ENCODE peak calls at places on chromosomes 1 and 21, in seven cellular contexts. One of them, this sample, is unnamed.

GRCh38 chr1:210446479-210446878 is 117.8 kb downstream of the HHAT start:
- DNase-seq in head of caudate nucleus: peak; percentile 75
- DNase-seq in mesenchymal stem cell: peak; percentile 33
- DNase-seq in activated naive CD4-positive, alpha-beta T cell: peak; percentile 63
- DNase-seq in HT1080: peak; percentile 89
- DNase-seq in HEK293T: no peak
- DNase-seq in cardiac fibroblast: no peak
- DNase-seq in this sample: peak; percentile 30

GRCh38 chr1:230268371-230269170 is 157.6 kb downstream of the PGBD5 start:
- DNase-seq in head of caudate nucleus: no peak
- DNase-seq in mesenchymal stem cell: peak; percentile 86
- DNase-seq in activated naive CD4-positive, alpha-beta T cell: no peak
- DNase-seq in HT1080: peak; percentile 65
- DNase-seq in HEK293T: peak; percentile 92
- DNase-seq in cardiac fibroblast: peak; percentile 77
- DNase-seq in this sample: peak; percentile 81

GRCh38 chr21:17436626-17437111 is 76.2 kb upstream of the CXADR start:
- DNase-seq in head of caudate nucleus: no peak
- DNase-seq in mesenchymal stem cell: peak; percentile 2
- DNase-seq in activated naive CD4-positive, alpha-beta T cell: no peak
- DNase-seq in HT1080: no peak
- DNase-seq in HEK293T: peak; percentile 36
- DNase-seq in cardiac fibroblast: no peak
- DNase-seq in this sample: no peak

GRCh38 chr21:45533731-45534571 is 8.3 kb downstream of the SLC19A1 start:
- DNase-seq in head of caudate nucleus: peak; percentile 29
- DNase-seq in mesenchymal stem cell: no peak
- DNase-seq in activated naive CD4-positive, alpha-beta T cell: no peak
- DNase-seq in HT1080: no peak
- DNase-seq in HEK293T: no peak
- DNase-seq in cardiac fibroblast: no peak
- DNase-seq in this sample: no peak

GRCh38 chr1:43137445-43138052 is 34.5 kb downstream of the EBNA1BP2 start:
- DNase-seq in head of caudate nucleus: no peak
- DNase-seq in mesenchymal stem cell: no peak
- DNase-seq in activated naive CD4-positive, alpha-beta T cell: no peak
- DNase-seq in HT1080: no peak
- DNase-seq in HEK293T: no peak
- DNase-seq in cardiac fibroblast: peak; percentile 1
- DNase-seq in this sample: no peak

GRCh38 chr1:30378991-30379581 is 344.3 kb downstream of the MATN1 start:
- DNase-seq in head of caudate nucleus: no peak
- DNase-seq in mesenchymal stem cell: peak; percentile 1
- DNase-seq in activated naive CD4-positive, alpha-beta T cell: no peak
- DNase-seq in HT1080: peak; percentile 73
- DNase-seq in HEK293T: no peak
- DNase-seq in cardiac fibroblast: peak; percentile 43
- DNase-seq in this sample: no peak

GRCh38 chr1:212346586-212346985 is 61.4 kb downstream of the PPP2R5A start:
- DNase-seq in head of caudate nucleus: no peak
- DNase-seq in mesenchymal stem cell: no peak
- DNase-seq in activated naive CD4-positive, alpha-beta T cell: no peak
- DNase-seq in HT1080: no peak
- DNase-seq in HEK293T: no peak
- DNase-seq in cardiac fibroblast: peak; percentile 6
- DNase-seq in this sample: no peak

GRCh38 chr1:160618327-160618726 is 28.5 kb downstream of the SLAMF1 start:
- DNase-seq in head of caudate nucleus: no peak
- DNase-seq in mesenchymal stem cell: no peak
- DNase-seq in activated naive CD4-positive, alpha-beta T cell: no peak
- DNase-seq in HT1080: no peak
- DNase-seq in HEK293T: no peak
- DNase-seq in cardiac fibroblast: no peak
- DNase-seq in this sample: no peak

GRCh38 chr1:77378723-77379533 is 97.1 kb downstream of the AK5 start:
- DNase-seq in head of caudate nucleus: no peak
- DNase-seq in mesenchymal stem cell: no peak
- DNase-seq in activated naive CD4-positive, alpha-beta T cell: no peak
- DNase-seq in HT1080: peak; percentile 58
- DNase-seq in HEK293T: no peak
- DNase-seq in cardiac fibroblast: no peak
- DNase-seq in this sample: peak; percentile 56

GRCh38 chr1:210259496-210259895 is 26.9 kb downstream of the SERTAD4 start:
- DNase-seq in head of caudate nucleus: no peak
- DNase-seq in mesenchymal stem cell: peak; percentile 23
- DNase-seq in activated naive CD4-positive, alpha-beta T cell: no peak
- DNase-seq in HT1080: peak; percentile 65
- DNase-seq in HEK293T: no peak
- DNase-seq in cardiac fibroblast: peak; percentile 72
- DNase-seq in this sample: no peak

GRCh38 chr21:41604583-41605041 is 96.7 kb upstream of the TMPRSS2 start:
- DNase-seq in head of caudate nucleus: no peak
- DNase-seq in mesenchymal stem cell: no peak
- DNase-seq in activated naive CD4-positive, alpha-beta T cell: no peak
- DNase-seq in HT1080: peak; percentile 28
- DNase-seq in HEK293T: no peak
- DNase-seq in cardiac fibroblast: no peak
- DNase-seq in this sample: no peak

GRCh38 chr1:51961954-51962353 is 28.5 kb downstream of the RAB3B start:
- DNase-seq in head of caudate nucleus: no peak
- DNase-seq in mesenchymal stem cell: no peak
- DNase-seq in activated naive CD4-positive, alpha-beta T cell: no peak
- DNase-seq in HT1080: no peak
- DNase-seq in HEK293T: no peak
- DNase-seq in cardiac fibroblast: no peak
- DNase-seq in this sample: no peak

GRCh38 chr1:1080951-1081310 is 6.8 kb upstream of the RNF223 start:
- DNase-seq in head of caudate nucleus: peak; percentile 1
- DNase-seq in mesenchymal stem cell: no peak
- DNase-seq in activated naive CD4-positive, alpha-beta T cell: no peak
- DNase-seq in HT1080: no peak
- DNase-seq in HEK293T: no peak
- DNase-seq in cardiac fibroblast: no peak
- DNase-seq in this sample: no peak

GRCh38 chr1:112369389-112370285 is 26.4 kb upstream of the CTTNBP2NL start:
- DNase-seq in head of caudate nucleus: peak; percentile 90
- DNase-seq in mesenchymal stem cell: peak; percentile 81
- DNase-seq in activated naive CD4-positive, alpha-beta T cell: peak; percentile 83
- DNase-seq in HT1080: peak; percentile 83
- DNase-seq in HEK293T: peak; percentile 95
- DNase-seq in cardiac fibroblast: peak; percentile 86
- DNase-seq in this sample: peak; percentile 94

GRCh38 chr1:62355095-62355494 is 35.9 kb upstream of the KANK4 start:
- DNase-seq in head of caudate nucleus: no peak
- DNase-seq in mesenchymal stem cell: no peak
- DNase-seq in activated naive CD4-positive, alpha-beta T cell: no peak
- DNase-seq in HT1080: no peak
- DNase-seq in HEK293T: no peak
- DNase-seq in cardiac fibroblast: peak; percentile 31
- DNase-seq in this sample: no peak

GRCh38 chr1:95041491-95042165 is 31.1 kb downstream of the ALG14 start:
- DNase-seq in head of caudate nucleus: peak; percentile 53
- DNase-seq in mesenchymal stem cell: peak; percentile 89
- DNase-seq in activated naive CD4-positive, alpha-beta T cell: no peak
- DNase-seq in HT1080: peak; percentile 72
- DNase-seq in HEK293T: peak; percentile 70
- DNase-seq in cardiac fibroblast: peak; percentile 91
- DNase-seq in this sample: peak; percentile 92

GRCh38 chr21:32411366-32412161 is 942 bp upstream of the EVA1C start:
- DNase-seq in head of caudate nucleus: peak; percentile 88
- DNase-seq in mesenchymal stem cell: peak; percentile 15
- DNase-seq in activated naive CD4-positive, alpha-beta T cell: peak; percentile 58
- DNase-seq in HT1080: no peak
- DNase-seq in HEK293T: no peak
- DNase-seq in cardiac fibroblast: peak; percentile 78
- DNase-seq in this sample: peak; percentile 80

GRCh38 chr1:114712987-114713386 is 3.6 kb downstream of the NRAS start:
- DNase-seq in head of caudate nucleus: no peak
- DNase-seq in mesenchymal stem cell: no peak
- DNase-seq in activated naive CD4-positive, alpha-beta T cell: no peak
- DNase-seq in HT1080: no peak
- DNase-seq in HEK293T: no peak
- DNase-seq in cardiac fibroblast: no peak
- DNase-seq in this sample: no peak

GRCh38 chr1:199808110-199808870 is 219.2 kb upstream of the NR5A2 start:
- DNase-seq in head of caudate nucleus: no peak
- DNase-seq in mesenchymal stem cell: no peak
- DNase-seq in activated naive CD4-positive, alpha-beta T cell: no peak
- DNase-seq in HT1080: no peak
- DNase-seq in HEK293T: no peak
- DNase-seq in cardiac fibroblast: peak; percentile 53
- DNase-seq in this sample: no peak

GRCh38 chr1:178497903-178498478 is 1.2 kb upstream of the CLEC20A start:
- DNase-seq in head of caudate nucleus: no peak
- DNase-seq in mesenchymal stem cell: no peak
- DNase-seq in activated naive CD4-positive, alpha-beta T cell: no peak
- DNase-seq in HT1080: no peak
- DNase-seq in HEK293T: no peak
- DNase-seq in cardiac fibroblast: no peak
- DNase-seq in this sample: no peak

GRCh38 chr1:21269461-21270085 is 20.7 kb downstream of the ECE1 start:
- DNase-seq in head of caudate nucleus: no peak
- DNase-seq in mesenchymal stem cell: no peak
- DNase-seq in activated naive CD4-positive, alpha-beta T cell: no peak
- DNase-seq in HT1080: no peak
- DNase-seq in HEK293T: no peak
- DNase-seq in cardiac fibroblast: no peak
- DNase-seq in this sample: no peak

GRCh38 chr1:31621872-31622730 is 4.6 kb downstream of the HCRTR1 start:
- DNase-seq in head of caudate nucleus: no peak
- DNase-seq in mesenchymal stem cell: no peak
- DNase-seq in activated naive CD4-positive, alpha-beta T cell: no peak
- DNase-seq in HT1080: no peak
- DNase-seq in HEK293T: no peak
- DNase-seq in cardiac fibroblast: no peak
- DNase-seq in this sample: no peak